ENCODE peak calls at places on chromosomes 4 and X, in four cellular contexts. R is HepG2, F is GM23338, K is HCT116. I is an unnamed sample.

GRCh38 chrX:125289209-125289608 is 30.5 kb upstream of the TEX13C start:
- DNase-seq in R (peak), F (no peak), K (no peak), I (no peak)

GRCh38 chrX:115576676-115577075 is 15.7 kb downstream of the PLS3 start:
- DNase-seq in K (no peak), F (no peak), R (no peak), I (no peak)

GRCh38 chr4:24686866-24687672 is 102.7 kb upstream of the DHX15 start:
- DNase-seq in R (peak), F (peak), K (peak), I (peak)

GRCh38 chrX:128310912-128311311 is 258.7 kb upstream of the ACTRT1 start:
- DNase-seq in R (no peak), F (no peak), K (no peak), I (no peak)

GRCh38 chr4:28518781-28519180 is 1658.1 kb downstream of the STIM2 start:
- DNase-seq in F (no peak), R (no peak), K (no peak), I (no peak)

GRCh38 chrX:38215141-38215540 is 5.5 kb downstream of the SRPX start:
- DNase-seq in R (no peak), K (no peak), F (no peak), I (no peak)

GRCh38 chrX:148043456-148043855 is 62.3 kb downstream of the FMR1NB start:
- DNase-seq in F (no peak), R (no peak), K (no peak), I (no peak)

GRCh38 chrX:130060122-130061069 is 49.9 kb downstream of the ELF4 start:
- DNase-seq in K (peak), F (peak), R (peak), I (peak)

GRCh38 chr4:5361968-5362367 is 310.7 kb downstream of the STK32B start:
- DNase-seq in R (no peak), F (peak), K (no peak), I (no peak)

GRCh38 chr4:5758741-5759140 is 47.7 kb downstream of the EVC start:
- DNase-seq in F (no peak), R (no peak), K (peak), I (peak)

GRCh38 chrX:2385224-2385623 is 115.6 kb downstream of the DHRSX start:
- DNase-seq in K (peak), R (no peak), F (no peak), I (no peak)

GRCh38 chr4:26707342-26707741 is 123.5 kb downstream of the TBC1D19 start:
- DNase-seq in K (no peak), F (no peak), R (no peak), I (no peak)

GRCh38 chr4:113560579-113560978 is 201.0 kb downstream of the CAMK2D start:
- DNase-seq in R (no peak), F (no peak), K (no peak), I (no peak)

GRCh38 chrX:1485033-1485432 is 32.3 kb upstream of the ASMTL start:
- DNase-seq in R (no peak), K (no peak), F (no peak), I (no peak)

GRCh38 chrX:48896611-48897011 is 957 bp downstream of the TIMM17B start:
- DNase-seq in K (no peak), F (peak), R (no peak), I (no peak)

GRCh38 chr4:175813126-175813715 is 1.2 kb upstream of the GPM6A start:
- DNase-seq in F (no peak), K (no peak), R (no peak), I (no peak)

GRCh38 chrX:57977992-57978391 is 67.7 kb upstream of the ZXDA start:
- DNase-seq in K (no peak), R (peak), F (no peak), I (no peak)

GRCh38 chr4:2262145-2262943 is 435 bp upstream of the MXD4 start:
- DNase-seq in F (peak), K (peak), R (peak), I (peak)

GRCh38 chr4:2259541-2260267 is 2.2 kb downstream of the MXD4 start:
- DNase-seq in K (no peak), F (no peak), R (no peak), I (no peak)

GRCh38 chr4:2261853-2262144 is at the start of gene MXD4:
- DNase-seq in F (no peak), R (no peak), K (no peak), I (no peak)

GRCh38 chr4:2260336-2261109 is 1.4 kb downstream of the MXD4 start:
- DNase-seq in R (no peak), K (no peak), F (no peak), I (no peak)

DNA sequence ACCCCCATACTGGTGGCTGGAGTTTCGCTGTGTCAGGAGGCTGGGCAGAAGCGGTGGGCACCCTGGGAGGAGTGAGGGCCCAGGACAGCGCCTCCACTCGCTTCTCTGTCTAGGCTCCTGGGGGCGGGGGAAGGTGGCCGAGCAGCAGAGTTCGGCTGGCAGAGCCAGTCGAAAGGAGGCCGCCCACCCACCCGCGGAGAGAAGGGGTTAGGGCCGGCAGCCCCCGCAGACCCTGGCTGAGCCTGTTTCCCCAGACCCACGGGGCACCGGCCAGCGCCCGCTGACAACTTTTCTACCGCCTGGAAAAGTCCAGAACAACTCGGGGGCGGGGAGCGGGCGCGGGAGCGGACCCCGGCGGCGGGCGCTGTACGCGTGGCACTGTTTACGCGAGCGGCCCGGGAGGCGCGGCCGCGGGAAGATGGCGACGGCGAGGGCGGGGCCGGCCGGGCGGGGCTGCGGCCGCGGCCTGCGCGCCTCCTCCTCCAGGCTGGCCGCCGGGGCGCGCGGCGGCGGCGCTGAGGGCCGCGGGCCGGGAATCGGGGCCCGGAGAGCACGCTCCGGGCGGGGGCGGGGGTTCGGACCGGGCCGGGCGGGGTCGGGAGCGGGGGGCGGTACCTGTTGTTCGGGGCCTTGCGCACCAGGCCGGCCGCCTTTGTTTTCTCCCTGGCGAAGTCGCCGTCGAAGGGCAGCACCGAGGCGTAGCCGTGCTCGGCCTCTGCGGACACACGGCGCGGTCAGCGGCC is 628 bp downstream of the MXD4 start:
- DNase-seq in R (no peak), F (peak), K (no peak), I (no peak)
- TF ChIP-seq POLR2AphosphoS5 in R (no peak), F (no peak), K (peak), I (no peak)

GRCh38 chr4:178415925-178416324 is 973.7 kb upstream of the AGA start:
- DNase-seq in F (no peak), R (no peak), K (no peak), I (no peak)
- TF ChIP-seq REST in F (no peak), R (no peak), K (no peak), I (no peak)

DNA sequence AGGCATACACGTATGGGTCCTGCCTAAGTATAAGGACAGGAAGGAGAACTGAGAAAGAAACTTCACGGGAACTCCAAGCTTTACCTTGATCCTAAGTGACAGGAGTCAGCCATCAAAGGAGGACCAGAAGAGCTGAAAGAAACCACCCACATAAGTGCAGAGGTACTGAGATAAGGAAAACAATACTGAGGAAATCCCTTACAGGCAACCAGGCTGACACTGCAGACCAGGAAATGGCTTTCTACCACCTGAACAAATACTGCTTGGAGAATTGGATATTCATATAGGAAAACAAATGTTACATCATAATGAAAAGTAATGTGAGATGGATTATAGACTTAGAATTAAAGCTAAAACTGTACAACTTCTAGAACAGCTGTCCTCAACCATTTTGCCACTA is 127.0 kb downstream of the IL15 start:
- DNase-seq in R (no peak), K (no peak), F (no peak), I (no peak)
- TF ChIP-seq POLR2AphosphoS5 in R (no peak), K (no peak), F (no peak), I (no peak)

GRCh38 chr4:17511950-17512795 is at the start of gene QDPR:
- DNase-seq in K (peak), F (peak), R (peak), I (peak)
- TF ChIP-seq REST in K (no peak), F (no peak), R (no peak), I (no peak)

DNA sequence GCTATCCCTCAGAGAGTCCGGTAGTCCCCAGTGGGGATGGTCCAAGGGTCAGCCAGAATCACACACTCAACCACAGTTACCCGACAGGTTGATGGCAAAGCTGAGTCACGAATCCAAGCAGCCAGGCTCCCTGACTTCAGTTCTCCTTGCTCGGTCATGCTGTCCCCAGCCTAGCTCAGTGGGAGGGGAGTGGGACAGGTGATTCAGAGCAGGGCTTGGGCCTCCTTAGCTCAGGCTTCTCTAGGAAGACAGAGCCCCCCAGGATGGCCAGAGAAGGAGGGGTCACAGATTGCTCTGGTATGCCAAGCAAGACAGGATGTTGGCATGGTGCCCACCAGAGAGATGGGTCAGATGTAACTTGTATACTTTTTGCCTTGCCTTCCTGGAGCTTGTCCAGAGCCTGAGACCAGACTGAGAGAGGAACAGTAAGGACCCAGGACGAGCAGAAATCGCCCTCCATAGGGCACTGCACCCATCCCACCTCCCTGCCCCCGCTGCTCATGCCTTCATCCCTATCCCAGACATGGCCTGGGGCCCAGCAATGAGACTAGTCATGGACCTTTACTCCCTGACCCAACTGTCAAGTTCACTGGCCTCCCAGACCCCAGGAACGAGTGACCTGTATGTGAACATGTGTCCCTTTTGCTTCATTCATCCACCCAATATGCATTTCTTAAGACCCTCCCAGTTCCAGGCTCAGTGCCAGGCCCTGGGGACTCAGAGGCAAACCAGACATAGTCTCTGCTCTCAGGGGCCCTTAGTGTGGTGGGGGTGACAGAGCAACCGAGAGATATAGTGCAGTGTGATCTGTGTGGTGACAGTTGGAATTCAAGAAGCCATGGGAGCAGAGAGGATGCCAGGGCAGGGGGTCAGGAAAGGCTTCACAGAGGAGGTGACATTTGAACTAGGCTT is 66.8 kb downstream of the EFNB1 start:
- DNase-seq in K (no peak), R (peak), F (no peak), I (no peak)
- TF ChIP-seq POLR2AphosphoS5 in K (no peak), R (no peak), F (no peak), I (no peak)